ENCODE peak calls at places on chromosomes 2 and 18, in six cellular contexts. B is fibroblast of mammary gland, G is HCT116, O is gastrocnemius medialis, Z is breast epithelium, C is lower leg skin. M is an unnamed sample.

GRCh38 chr2:17851731-17852585 is 26.5 kb upstream of the KCNS3 start:
- DNase-seq in C (no peak), O (peak; percentile 19), Z (peak; percentile 26), B (peak; percentile 70), G (peak; percentile 51), M (peak; percentile 71)

GRCh38 chr2:3460161-3460560 is 59.2 kb downstream of the ADI1 start:
- DNase-seq in O (no peak), C (peak; percentile 68), Z (no peak), B (no peak), G (no peak), M (no peak)

GRCh38 chr2:51420521-51420920 is 388.6 kb upstream of the NRXN1 start:
- DNase-seq in B (no peak), O (no peak), G (no peak), Z (no peak), C (no peak), M (peak; percentile 3)

GRCh38 chr2:160110674-160111239 is 48.3 kb upstream of the PLA2R1 start:
- DNase-seq in B (no peak), Z (no peak), G (no peak), C (no peak), O (no peak), M (no peak)

GRCh38 chr2:208266641-208267335 is 733 bp downstream of the PIKFYVE start:
- DNase-seq in G (no peak), C (no peak), Z (no peak), B (peak; percentile 53), O (no peak), M (peak; percentile 48)

GRCh38 chr2:239930871-239931771 is 94.0 kb downstream of the NDUFA10 start:
- DNase-seq in O (no peak), G (no peak), C (peak; percentile 68), B (no peak), Z (no peak), M (no peak)

GRCh38 chr2:70202236-70202806 is 11.5 kb upstream of the C2orf42 start:
- DNase-seq in B (no peak), G (no peak), Z (no peak), C (peak; percentile 71), O (no peak), M (no peak)

GRCh38 chr2:62196278-62196901 is 475 bp downstream of the B3GNT2 start:
- DNase-seq in Z (no peak), G (no peak), O (no peak), B (no peak), C (peak; percentile 91), M (no peak)

GRCh38 chr2:134917219-134917957 is 1.2 kb upstream of the CCNT2 start:
- DNase-seq in Z (no peak), G (no peak), O (no peak), C (peak; percentile 87), B (peak; percentile 5), M (no peak)

GRCh38 chr2:20916604-20917286 is 93.8 kb upstream of the LDAH start:
- DNase-seq in Z (no peak), G (no peak), O (no peak), C (no peak), B (peak; percentile 4), M (peak; percentile 6)

GRCh38 chr2:233925402-233925801 is 8.2 kb downstream of the TRPM8 start:
- DNase-seq in Z (no peak), O (no peak), C (no peak), G (no peak), B (no peak), M (no peak)

GRCh38 chr2:73730810-73731209 is 6.3 kb downstream of the TPRKB start:
- DNase-seq in B (no peak), Z (no peak), C (no peak), G (no peak), O (peak; percentile 85), M (no peak)

GRCh38 chr2:74869522-74869921 is 35.6 kb downstream of the HK2 start:
- DNase-seq in C (no peak), G (no peak), O (no peak), Z (no peak), B (no peak), M (no peak)

GRCh38 chr2:133755515-133756311 is 187.4 kb upstream of the NCKAP5 start:
- DNase-seq in O (no peak), G (no peak), C (no peak), B (peak; percentile 38), Z (no peak), M (peak; percentile 95)

GRCh38 chr18:28581503-28582169 is 404.7 kb upstream of the CDH2 start:
- DNase-seq in C (no peak), B (no peak), Z (no peak), G (no peak), O (no peak), M (peak; percentile 8)

GRCh38 chr2:240501531-240501991 is 56.2 kb downstream of the ANKMY1 start:
- DNase-seq in O (no peak), G (no peak), C (peak; percentile 60), Z (peak; percentile 7), B (no peak), M (no peak)

GRCh38 chr2:27627963-27628766 is 647 bp downstream of the CCDC121 start:
- DNase-seq in O (no peak), C (peak; percentile 85), B (peak; percentile 95), Z (no peak), G (peak; percentile 18), M (peak; percentile 80)

GRCh38 chr18:63162271-63163014 is 157.1 kb downstream of the BCL2 start:
- DNase-seq in Z (no peak), O (no peak), B (peak; percentile 71), G (no peak), C (no peak), M (peak; percentile 61)

GRCh38 chr2:127079358-127079920 is 27.5 kb downstream of the BIN1 start:
- DNase-seq in O (no peak), B (no peak), G (no peak), C (no peak), Z (no peak), M (no peak)

GRCh38 chr2:140257692-140258300 is 1477.6 kb upstream of the NXPH2 start:
- DNase-seq in B (peak; percentile 16), Z (no peak), G (no peak), O (no peak), C (no peak), M (peak; percentile 66)

GRCh38 chr2:241505781-241506201 is 2.6 kb downstream of the STK25 start:
- DNase-seq in C (no peak), Z (no peak), O (peak; percentile 91), B (no peak), G (no peak), M (no peak)

GRCh38 chr18:13003466-13003896 is 12.3 kb downstream of the CEP192 start:
- DNase-seq in C (no peak), Z (no peak), O (no peak), B (peak; percentile 88), G (peak; percentile 78), M (peak; percentile 82)

GRCh38 chr2:240781471-240782220 is 38.4 kb downstream of the KIF1A start:
- DNase-seq in G (no peak), O (no peak), B (no peak), Z (no peak), C (no peak), M (no peak)

GRCh38 chr2:68992933-68993332 is 18.5 kb downstream of the GKN1 start:
- DNase-seq in C (no peak), O (no peak), G (no peak), Z (no peak), B (no peak), M (no peak)

GRCh38 chr18:13099113-13099512 is 108.0 kb downstream of the CEP192 start:
- DNase-seq in B (no peak), Z (no peak), O (no peak), G (no peak), C (no peak), M (no peak)

DNA sequence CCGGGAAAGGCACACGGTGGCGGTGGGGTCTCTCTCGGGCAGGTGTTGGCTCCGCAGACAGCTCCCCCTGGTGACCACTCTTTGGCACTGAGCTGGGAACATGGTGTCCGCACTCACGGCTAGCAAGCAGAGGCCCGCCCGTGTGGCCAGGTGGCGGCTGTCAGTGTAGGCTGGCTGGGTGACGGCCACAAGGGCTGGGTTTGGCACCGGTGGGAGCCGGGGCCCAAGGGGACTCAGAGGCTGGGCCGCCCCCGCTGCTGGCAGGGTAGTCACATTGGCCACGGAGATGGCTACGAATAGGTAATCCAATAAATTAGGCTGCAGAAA is 1071.7 kb downstream of the RPIA start:
- DNase-seq in B (no peak), C (peak; percentile 87), Z (no peak), O (no peak), G (no peak), M (no peak)
- TF ChIP-seq CTCF in B (no peak), C (no peak), Z (no peak), O (no peak), G (no peak), M (no peak)

GRCh38 chr2:96413067-96413722 is 77.6 kb downstream of the NCAPH start:
- DNase-seq in O (peak; percentile 29), Z (peak; percentile 40), G (no peak), B (no peak), C (peak; percentile 48), M (peak; percentile 8)
- TF ChIP-seq CTCF in O (no peak), Z (no peak), G (no peak), B (no peak), C (no peak), M (no peak)

GRCh38 chr2:44716131-44716530 is 225.4 kb upstream of the SIX3 start:
- DNase-seq in O (no peak), B (peak; percentile 14), C (no peak), Z (no peak), G (no peak), M (no peak)

GRCh38 chr2:44719564-44719963 is 221.9 kb upstream of the SIX3 start:
- DNase-seq in O (no peak), Z (no peak), B (no peak), G (no peak), C (no peak), M (no peak)

GRCh38 chr2:44718431-44718830 is 223.1 kb upstream of the SIX3 start:
- DNase-seq in O (no peak), B (no peak), Z (no peak), C (no peak), G (no peak), M (no peak)

GRCh38 chr2:44713170-44713569 is 228.3 kb upstream of the SIX3 start:
- DNase-seq in C (no peak), G (no peak), Z (no peak), B (peak; percentile 16), O (no peak), M (no peak)

GRCh38 chr2:44715671-44716077 is 225.8 kb upstream of the SIX3 start:
- DNase-seq in Z (no peak), B (peak; percentile 70), C (no peak), G (peak; percentile 19), O (no peak), M (peak; percentile 53)
- TF ChIP-seq CTCF in Z (no peak), B (peak; percentile 70), C (no peak), G (peak; percentile 53), O (peak; percentile 52), M (peak; percentile 52)

GRCh38 chr2:7692657-7693161 is 775.5 kb downstream of the RNF144A start:
- DNase-seq in Z (no peak), O (no peak), G (no peak), B (peak; percentile 97), C (no peak), M (peak; percentile 42)

GRCh38 chr2:7694066-7695000 is 777.1 kb downstream of the RNF144A start:
- DNase-seq in G (no peak), B (no peak), Z (no peak), O (no peak), C (no peak), M (no peak)

GRCh38 chr2:7693246-7694065 is 776.2 kb downstream of the RNF144A start:
- DNase-seq in C (no peak), B (no peak), Z (no peak), G (no peak), O (no peak), M (no peak)

GRCh38 chr2:7701807-7702206 is 784.6 kb downstream of the RNF144A start:
- DNase-seq in Z (no peak), O (no peak), B (no peak), G (no peak), C (no peak), M (no peak)

GRCh38 chr2:7697052-7697451 is 779.8 kb downstream of the RNF144A start:
- DNase-seq in B (no peak), C (no peak), Z (no peak), G (no peak), O (no peak), M (no peak)
- TF ChIP-seq CTCF in B (no peak), C (no peak), Z (no peak), G (no peak), O (no peak), M (no peak)